ENCODE peak calls at places on chromosomes 6 and 20, in eight cellular contexts. U is K562, V is left lung, Q is HepG2, W is DND-41, E is right cardiac atrium, J is aorta, X is lower lobe of right lung. R is an unnamed sample. For H3K4me1, the result is how much of the 10 kb centered on the place peaks cover.

GRCh38 chr20:61959301-61959700 is 106.4 kb downstream of the TAF4 start:
- DNase-seq in U (peak), V (no peak), Q (no peak), W (no peak), E (no peak), J (peak), X (no peak), R (no peak)

GRCh38 chr6:80482056-80482455 is 375.6 kb downstream of the BCKDHB start:
- DNase-seq in U (no peak), V (no peak), Q (no peak), W (no peak), E (no peak), J (no peak), X (no peak), R (no peak)

GRCh38 chr20:45972500-45973183 is 639 bp upstream of the ZNF335 start:
- DNase-seq in U (no peak), V (no peak), Q (no peak), W (no peak), E (no peak), J (peak), X (peak), R (no peak)

GRCh38 chr20:62764156-62764935 is 31.9 kb upstream of the MRGBP start:
- DNase-seq in U (no peak), V (no peak), Q (no peak), W (no peak), E (peak), J (no peak), X (peak), R (no peak)

GRCh38 chr6:5998236-5998635 is 8.5 kb downstream of the NRN1 start:
- DNase-seq in U (no peak), V (no peak), Q (no peak), W (no peak), E (no peak), J (no peak), X (no peak), R (no peak)

GRCh38 chr6:169777896-169778295 is 26.5 kb downstream of the ERMARD start:
- DNase-seq in U (no peak), V (no peak), Q (no peak), W (no peak), E (no peak), J (no peak), X (no peak), R (no peak)

GRCh38 chr6:13120483-13121482 is 207.6 kb downstream of the TBC1D7 start:
- DNase-seq in U (no peak), V (no peak), Q (no peak), W (no peak), E (no peak), J (no peak), X (no peak), R (no peak)

GRCh38 chr20:18092890-18093289 is 35.2 kb upstream of the OVOL2 start:
- DNase-seq in U (peak), V (no peak), Q (no peak), W (no peak), E (no peak), J (no peak), X (no peak), R (no peak)

GRCh38 chr6:12288844-12289654 is 1.1 kb upstream of the EDN1 start:
- DNase-seq in U (peak), V (peak), Q (peak), W (peak), E (no peak), J (no peak), X (no peak), R (no peak)

DNA sequence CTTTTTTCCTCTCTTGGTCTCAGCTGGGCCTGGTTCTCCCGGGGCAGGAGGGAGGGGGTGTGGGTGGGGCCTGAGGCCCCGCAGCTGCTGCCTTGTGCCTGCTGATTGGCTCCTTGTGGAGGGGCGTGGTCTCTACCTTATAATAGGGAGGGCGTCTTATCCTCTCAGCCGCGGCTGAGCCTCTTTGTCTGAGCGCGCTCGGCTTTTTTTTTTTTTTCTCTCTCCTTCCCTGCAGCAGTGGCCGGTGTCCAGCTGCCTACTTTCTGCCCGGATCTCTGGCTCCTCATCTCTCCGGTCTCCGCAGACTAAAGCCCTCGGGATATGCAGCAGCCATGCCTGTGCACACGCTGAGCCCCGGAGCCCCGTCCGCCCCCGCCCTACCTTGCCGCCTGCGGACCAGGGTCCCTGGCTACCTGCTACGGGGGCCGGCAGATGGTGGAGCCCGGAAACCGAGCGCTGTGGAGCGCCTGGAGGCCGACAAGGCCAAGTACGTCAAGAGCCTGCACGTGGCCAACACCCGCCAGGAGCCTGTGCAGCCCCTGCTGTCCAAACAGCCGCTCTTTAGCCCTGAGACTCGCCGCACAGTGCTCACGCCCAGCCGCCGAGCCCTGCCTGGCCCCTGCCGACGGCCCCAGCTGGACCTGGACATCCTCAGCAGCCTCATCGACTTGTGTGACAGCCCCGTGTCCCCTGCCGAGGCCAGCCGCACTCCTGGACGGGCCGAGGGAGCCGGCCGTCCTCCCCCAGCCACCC is 11.1 kb downstream of the FAM110A start:
- DNase-seq in U (peak), V (peak), Q (peak), W (peak), E (peak), J (peak), X (peak), R (peak)
- H3K4me3 ChIP-seq in U (peak), V (peak), Q (no peak), W (no peak), E (peak), J (no peak), X (peak), R (peak)

GRCh38 chr20:34022154-34022842 is 28.6 kb downstream of the RALY start:
- DNase-seq in U (no peak), V (no peak), Q (peak), W (no peak), E (no peak), J (no peak), X (no peak), R (no peak)
- H3K4me1 ChIP-seq in U (under half), V (half or more), Q (half or more), W (under half), E (under half), J (under half), X (half or more), R (under half)

DNA sequence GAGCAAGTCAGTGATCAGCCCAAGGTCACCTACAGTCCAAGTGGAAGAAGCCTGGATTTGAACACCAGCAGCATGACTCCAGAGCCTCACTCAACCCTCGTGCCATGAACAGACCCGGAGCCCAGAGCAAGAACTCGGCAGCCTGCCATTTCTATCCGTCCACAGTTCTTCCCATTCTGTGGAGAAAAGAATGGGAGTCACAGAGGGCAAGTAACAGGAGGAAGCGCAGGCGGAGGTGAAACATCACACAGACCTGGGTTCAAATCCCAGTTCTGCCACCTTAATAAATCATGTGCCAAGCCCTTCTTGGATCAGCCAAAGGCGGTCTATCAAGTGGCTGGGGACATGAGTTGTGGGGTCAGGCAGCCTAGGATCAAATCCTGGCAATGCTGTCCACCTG is 4.3 kb downstream of the PREX1 start:
- DNase-seq in U (no peak), V (no peak), Q (no peak), W (no peak), E (no peak), J (peak), X (no peak), R (no peak)
- H3K4me3 ChIP-seq in U (no peak), V (peak), Q (no peak), W (no peak), E (no peak), J (no peak), X (peak), R (peak)

GRCh38 chr20:15811951-15812350 is 761.3 kb downstream of the KIF16B start:
- DNase-seq in U (no peak), V (no peak), Q (no peak), W (no peak), E (no peak), J (no peak), X (no peak), R (no peak)

GRCh38 chr20:15814360-15814759 is 758.9 kb downstream of the KIF16B start:
- DNase-seq in U (no peak), V (no peak), Q (no peak), W (no peak), E (no peak), J (no peak), X (no peak), R (no peak)

GRCh38 chr20:15817351-15817750 is 755.9 kb downstream of the KIF16B start:
- DNase-seq in U (no peak), V (no peak), Q (no peak), W (no peak), E (no peak), J (no peak), X (no peak), R (no peak)

GRCh38 chr20:15814903-15815302 is 758.3 kb downstream of the KIF16B start:
- DNase-seq in U (no peak), V (no peak), Q (no peak), W (no peak), E (no peak), J (no peak), X (no peak), R (no peak)

GRCh38 chr20:15812696-15813095 is 760.6 kb downstream of the KIF16B start:
- DNase-seq in U (no peak), V (no peak), Q (no peak), W (no peak), E (no peak), J (no peak), X (no peak), R (no peak)
- H3K4me1 ChIP-seq in U (under half), V (under half), Q (under half), W (under half), E (under half), J (under half), X (under half), R (under half)

DNA sequence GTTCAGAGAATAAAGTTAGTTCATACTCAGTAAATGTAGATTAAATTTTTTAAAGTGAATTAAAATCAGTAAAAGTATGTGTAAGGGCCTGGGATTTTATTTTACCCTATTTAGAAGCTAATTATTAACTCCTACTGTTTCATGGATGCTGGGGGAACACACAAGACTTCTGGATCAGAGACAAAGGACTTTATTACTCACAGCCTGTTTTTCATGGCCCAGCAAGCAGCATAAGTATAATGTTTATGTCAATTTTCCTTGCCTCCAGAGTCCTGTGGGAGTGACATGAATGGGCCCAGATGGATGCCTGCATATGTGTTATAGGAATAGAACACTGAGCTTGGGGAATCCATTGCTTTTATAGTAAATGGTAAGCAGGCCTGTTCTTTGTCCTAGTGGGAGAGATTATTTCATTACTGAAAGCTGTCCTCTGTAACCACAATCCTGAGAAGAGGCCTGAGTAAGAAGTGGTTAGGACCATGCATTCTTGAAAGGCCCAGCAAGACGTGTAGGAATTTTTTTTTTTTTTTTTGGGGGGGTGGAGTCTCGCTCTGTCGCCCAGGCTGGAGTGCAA is 25.5 kb downstream of the BLTP3A start:
- DNase-seq in U (no peak), V (no peak), Q (no peak), W (no peak), E (no peak), J (no peak), X (no peak), R (no peak)
- H3K4me3 ChIP-seq in U (no peak), V (no peak), Q (no peak), W (no peak), E (no peak), J (no peak), X (no peak), R (no peak)

DNA sequence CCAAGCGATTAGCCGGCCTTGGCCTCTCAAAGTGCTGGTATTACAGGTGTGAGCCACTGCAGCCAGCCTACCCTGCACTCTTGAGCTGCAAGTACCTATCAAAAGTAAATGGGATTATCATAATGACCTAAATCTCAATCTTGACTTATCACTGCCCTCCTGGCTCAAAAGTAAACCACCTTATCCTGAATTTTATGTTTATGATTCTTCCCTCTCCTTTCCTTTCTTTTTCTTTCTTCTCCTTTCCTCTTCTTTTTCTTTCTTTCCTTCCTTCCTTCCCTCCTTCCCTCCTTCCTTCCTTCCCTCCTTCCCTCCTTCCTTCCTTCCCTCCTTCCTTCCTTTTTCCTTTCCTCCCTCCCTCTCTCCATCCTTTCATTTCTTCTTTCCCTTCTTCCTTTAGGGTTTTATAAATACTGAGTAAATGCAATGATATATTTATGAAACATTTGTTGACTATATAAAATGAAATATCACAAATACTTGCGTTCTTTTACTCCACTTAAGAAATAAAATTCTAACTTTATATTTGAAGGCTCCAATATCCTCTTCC is 21.0 kb downstream of the SPATS1 start:
- DNase-seq in U (no peak), V (no peak), Q (no peak), W (no peak), E (no peak), J (no peak), X (no peak), R (no peak)
- H3K4me1 ChIP-seq in U (under half), V (under half), Q (under half), W (under half), E (under half), J (under half), X (under half), R (under half)

R was measured in tibial nerve.